ENCODE peak calls at places on chromosomes 4 and X, in four cellular contexts. N is erythroblast, E is left ventricle myocardium inferior, W is HEK293T. O is an unnamed sample.

GRCh38 chrX:12580548-12580947 is 210.7 kb upstream of the PRPS2 start:
- DNase-seq in E (no peak), N (no peak), W (no peak), O (no peak)

GRCh38 chrX:114006664-114007063 is 577.2 kb upstream of the HTR2C start:
- DNase-seq in E (no peak), W (no peak), N (no peak), O (no peak)

GRCh38 chr4:105520819-105521790 is 31.3 kb upstream of the ARHGEF38 start:
- DNase-seq in W (peak; percentile 50), E (no peak), N (peak; percentile 35), O (peak; percentile 31)

GRCh38 chr4:152310223-152310622 is 225.7 kb downstream of the FBXW7 start:
- DNase-seq in E (no peak), N (no peak), W (no peak), O (no peak)

GRCh38 chrX:131405497-131405896 is 116.4 kb upstream of the IGSF1 start:
- DNase-seq in N (peak; percentile 0), W (peak; percentile 50), E (no peak), O (no peak)

GRCh38 chr4:76434901-76435688 is at the start of gene SHROOM3:
- DNase-seq in N (no peak), E (no peak), W (no peak), O (no peak)

GRCh38 chr4:20318011-20318898 is 66.5 kb downstream of the SLIT2 start:
- DNase-seq in E (no peak), N (no peak), W (no peak), O (no peak)

GRCh38 chr4:1290165-1290977 is 680 bp downstream of the MAEA start:
- DNase-seq in E (no peak), W (peak; percentile 43), N (peak; percentile 71), O (peak; percentile 47)

GRCh38 chr4:37561803-37562207 is 124.4 kb downstream of the RELL1 start:
- DNase-seq in W (no peak), E (no peak), N (no peak), O (no peak)

GRCh38 chr4:158327525-158327924 is 117.2 kb downstream of the TMEM144 start:
- DNase-seq in E (no peak), N (no peak), W (no peak), O (no peak)

GRCh38 chrX:42978655-42979379 is 200.9 kb upstream of the PPP1R2C start:
- DNase-seq in N (no peak), E (no peak), W (no peak), O (no peak)

GRCh38 chr4:98421106-98421505 is 159.9 kb downstream of the RAP1GDS1 start:
- DNase-seq in W (no peak), E (no peak), N (no peak), O (no peak)

GRCh38 chr4:102783006-102783405 is 22.2 kb upstream of the MANBA start:
- DNase-seq in W (no peak), N (no peak), E (no peak), O (no peak)

GRCh38 chr4:122005064-122005755 is 53.4 kb upstream of the TRPC3 start:
- DNase-seq in W (no peak), E (no peak), N (no peak), O (no peak)

GRCh38 chr4:155911905-155912304 is 8.4 kb downstream of the TDO2 start:
- DNase-seq in W (no peak), E (no peak), N (no peak), O (no peak)

GRCh38 chrX:104684077-104684476 is 118.1 kb downstream of the IL1RAPL2 start:
- DNase-seq in E (no peak), W (no peak), N (no peak), O (no peak)

GRCh38 chr4:173301518-173302201 is 32.5 kb downstream of the HMGB2 start:
- DNase-seq in W (no peak), N (peak; percentile 41), E (no peak), O (peak; percentile 46)

GRCh38 chr4:77833158-77833724 is 14.1 kb upstream of the CNOT6L start:
- DNase-seq in N (no peak), W (no peak), E (no peak), O (no peak)

GRCh38 chr4:573122-573892 is 2.8 kb downstream of the TMEM271 start:
- DNase-seq in W (no peak), N (no peak), E (no peak), O (no peak)

GRCh38 chrX:39795591-39795990 is 302.2 kb downstream of the BCOR start:
- DNase-seq in W (peak; percentile 27), N (no peak), E (no peak), O (no peak)